ENCODE peak calls at places on chromosome 1, in ten cellular contexts. G, W, S, L, K, Q, Y, C, V and J are unnamed samples.

GRCh38 chr1:16981269-16981849 is 939 bp upstream of the MFAP2 start:
- DNase-seq in S (no peak), V (no peak), W (no peak), Y (no peak), Q (no peak), G (no peak), K (no peak), C (no peak), L (peak), J (no peak)

GRCh38 chr1:94958081-94958480 is 31.2 kb upstream of the CNN3 start:
- DNase-seq in C (no peak), Q (no peak), L (no peak), S (no peak), W (no peak), K (no peak), G (no peak), V (no peak), Y (no peak), J (no peak)

GRCh38 chr1:2796890-2797740 is 4.4 kb downstream of the TTC34 start:
- DNase-seq in W (no peak), L (no peak), V (no peak), Y (no peak), C (no peak), K (no peak), Q (no peak), S (no peak), G (no peak), J (peak)

GRCh38 chr1:184590163-184590750 is 164.4 kb downstream of the EDEM3 start:
- DNase-seq in Q (no peak), Y (no peak), C (no peak), L (no peak), V (no peak), K (no peak), G (peak), W (no peak), S (no peak), J (no peak)

GRCh38 chr1:6269997-6270401 is 9.1 kb upstream of the GPR153 start:
- DNase-seq in Y (no peak), S (no peak), C (no peak), L (no peak), G (no peak), Q (no peak), K (no peak), W (no peak), V (no peak), J (no peak)

GRCh38 chr1:32199717-32200072 is 700 bp upstream of the CCDC28B start:
- DNase-seq in V (no peak), S (no peak), L (no peak), K (no peak), Y (peak), G (peak), Q (no peak), W (no peak), C (no peak), J (peak)

GRCh38 chr1:52876843-52877242 is 34.3 kb downstream of the ZYG11A start:
- DNase-seq in G (no peak), L (no peak), W (no peak), C (no peak), V (no peak), S (no peak), Q (no peak), K (no peak), Y (no peak), J (no peak)

GRCh38 chr1:204577794-204578478 is 61.7 kb downstream of the MDM4 start:
- DNase-seq in V (no peak), S (no peak), K (no peak), G (no peak), L (no peak), W (no peak), C (no peak), Q (no peak), Y (no peak), J (no peak)

GRCh38 chr1:151944110-151944858 is 35.0 kb upstream of the THEM4 start:
- DNase-seq in V (no peak), G (no peak), C (no peak), Q (no peak), L (peak), K (no peak), S (no peak), Y (no peak), W (no peak), J (no peak)

GRCh38 chr1:59384443-59384842 is 87.5 kb downstream of the FGGY start:
- DNase-seq in Y (no peak), V (no peak), W (no peak), G (no peak), K (no peak), S (no peak), Q (no peak), C (no peak), L (no peak), J (no peak)

GRCh38 chr1:62209931-62210595 is 15.4 kb downstream of the L1TD1 start:
- DNase-seq in V (no peak), Q (no peak), G (no peak), K (no peak), S (no peak), Y (no peak), W (no peak), C (no peak), L (peak), J (peak)

GRCh38 chr1:227449051-227449450 is 114.3 kb upstream of the ZNF678 start:
- DNase-seq in C (no peak), S (no peak), L (peak), Q (no peak), V (no peak), Y (peak), G (no peak), K (peak), W (peak), J (no peak)

GRCh38 chr1:78825561-78825960 is 175.9 kb downstream of the IFI44 start:
- DNase-seq in K (no peak), C (no peak), V (no peak), W (no peak), Q (no peak), Y (no peak), L (peak), S (no peak), G (no peak), J (no peak)

GRCh38 chr1:181919729-181919991 is 141.9 kb downstream of the ZNF648 start:
- DNase-seq in C (no peak), W (no peak), V (no peak), S (no peak), K (no peak), Q (no peak), Y (peak), G (no peak), L (no peak), J (no peak)

GRCh38 chr1:163069142-163069541 is at the start of gene RGS4:
- DNase-seq in C (no peak), Y (peak), S (no peak), Q (no peak), K (no peak), W (peak), V (no peak), G (peak), L (peak), J (peak)

GRCh38 chr1:238152119-238152518 is 261.4 kb upstream of the ZP4 start:
- DNase-seq in S (no peak), Q (no peak), L (no peak), G (no peak), C (no peak), V (no peak), Y (no peak), K (no peak), W (no peak), J (no peak)